ENCODE peak calls at places on chromosomes 16 and 17, in seven cellular contexts. R, F, W, J, U, O and D are unnamed samples.

GRCh38 chr17:73827627-73828241 is 183.5 kb upstream of the SDK2 start:
- DNase-seq in O (no peak), F (peak; percentile 74), R (no peak), J (no peak), W (no peak), U (no peak), D (no peak)

GRCh38 chr16:27222499-27223225 is 19.3 kb downstream of the KDM8 start:
- DNase-seq in J (peak; percentile 35), U (no peak), O (no peak), F (no peak), R (no peak), W (no peak), D (no peak)

GRCh38 chr17:17871913-17872312 is 35.1 kb upstream of the SREBF1 start:
- DNase-seq in F (no peak), U (no peak), W (no peak), J (no peak), O (no peak), R (no peak), D (no peak)

GRCh38 chr17:61955621-61956020 is 27.8 kb upstream of the INTS2 start:
- DNase-seq in F (no peak), O (no peak), J (no peak), W (no peak), U (no peak), R (no peak), D (no peak)

GRCh38 chr16:56640076-56640475 is 1.6 kb downstream of the MT1A start:
- DNase-seq in J (no peak), W (no peak), U (no peak), R (no peak), O (no peak), F (no peak), D (no peak)

GRCh38 chr16:86390335-86390734 is 120.0 kb upstream of the FOXF1 start:
- DNase-seq in J (no peak), U (no peak), R (no peak), F (no peak), O (no peak), W (no peak), D (no peak)

GRCh38 chr16:5502467-5502869 is 404.9 kb upstream of the EEF2KMT start:
- DNase-seq in F (peak; percentile 74), W (no peak), O (peak; percentile 55), J (peak; percentile 6), R (no peak), U (no peak), D (no peak)

GRCh38 chr17:39485555-39485954 is 24.3 kb downstream of the CDK12 start:
- DNase-seq in U (peak; percentile 15), O (no peak), F (no peak), R (peak; percentile 94), J (peak; percentile 98), W (no peak), D (no peak)

GRCh38 chr16:16992986-16993783 is 477.6 kb downstream of the XYLT1 start:
- DNase-seq in J (no peak), W (no peak), O (no peak), U (no peak), R (no peak), F (no peak), D (no peak)

GRCh38 chr16:13429411-13429810 is 490.5 kb upstream of the ERCC4 start:
- DNase-seq in R (no peak), W (no peak), U (no peak), J (peak; percentile 4), O (no peak), F (no peak), D (no peak)

GRCh38 chr17:27106982-27107360 is 186.9 kb upstream of the WSB1 start:
- DNase-seq in R (peak; percentile 21), J (no peak), F (no peak), O (no peak), U (no peak), W (no peak), D (no peak)

GRCh38 chr17:66655861-66656260 is 179.1 kb upstream of the CACNG5 start:
- DNase-seq in F (no peak), U (no peak), R (peak; percentile 96), O (peak; percentile 45), J (peak; percentile 84), W (no peak), D (no peak)

GRCh38 chr16:64679976-64680375 is 441.9 kb downstream of the CDH11 start:
- DNase-seq in O (no peak), J (no peak), R (no peak), F (no peak), W (no peak), U (no peak), D (no peak)

GRCh38 chr17:71724339-71724738 is 396.5 kb upstream of the SOX9 start:
- DNase-seq in U (no peak), F (no peak), R (no peak), O (no peak), W (no peak), J (no peak), D (no peak)

GRCh38 chr16:66485361-66485760 is 58.3 kb downstream of the BEAN1 start:
- DNase-seq in U (no peak), W (no peak), F (no peak), J (no peak), R (no peak), O (no peak), D (no peak)

GRCh38 chr16:76940251-76940650 is 250.7 kb upstream of the MON1B start:
- DNase-seq in J (no peak), U (no peak), F (no peak), W (no peak), R (no peak), O (no peak), D (no peak)

GRCh38 chr16:81097230-81097629 is 1.0 kb upstream of the GCSH start:
- DNase-seq in W (no peak), U (no peak), R (no peak), J (no peak), F (no peak), O (peak; percentile 48), D (no peak)

GRCh38 chr17:59369026-59369724 is 37.7 kb downstream of the YPEL2 start:
- DNase-seq in W (no peak), U (no peak), F (no peak), O (no peak), J (peak; percentile 78), R (no peak), D (no peak)

GRCh38 chr16:58264961-58265479 is 29.8 kb downstream of the PRSS54 start:
- DNase-seq in U (no peak), R (peak; percentile 90), J (peak; percentile 76), O (peak; percentile 79), F (no peak), W (peak; percentile 47), D (no peak)

GRCh38 chr17:72890711-72891110 is 201.8 kb downstream of the SLC39A11 start:
- DNase-seq in F (no peak), U (no peak), O (peak; percentile 44), J (peak; percentile 55), W (no peak), R (no peak), D (no peak)

GRCh38 chr16:66516808-66517585 is 32.9 kb downstream of the TK2 start:
- DNase-seq in U (peak; percentile 94), J (peak; percentile 99), W (peak; percentile 100), O (peak; percentile 98), R (peak; percentile 97), F (peak; percentile 44), D (peak; percentile 99)

GRCh38 chr16:85334718-85335583 is 222.7 kb upstream of the CIBAR2 start:
- DNase-seq in W (peak; percentile 49), J (peak; percentile 60), O (peak; percentile 95), R (no peak), F (peak; percentile 77), U (no peak), D (no peak)

GRCh38 chr16:1068451-1068850 is 4.1 kb upstream of the SSTR5 start:
- DNase-seq in W (no peak), U (no peak), F (no peak), R (no peak), O (no peak), J (no peak), D (no peak)

GRCh38 chr17:8670486-8670885 is 40.0 kb upstream of the MYH10 start:
- DNase-seq in R (no peak), U (no peak), W (no peak), O (no peak), F (no peak), J (peak; percentile 53), D (no peak)

DNA sequence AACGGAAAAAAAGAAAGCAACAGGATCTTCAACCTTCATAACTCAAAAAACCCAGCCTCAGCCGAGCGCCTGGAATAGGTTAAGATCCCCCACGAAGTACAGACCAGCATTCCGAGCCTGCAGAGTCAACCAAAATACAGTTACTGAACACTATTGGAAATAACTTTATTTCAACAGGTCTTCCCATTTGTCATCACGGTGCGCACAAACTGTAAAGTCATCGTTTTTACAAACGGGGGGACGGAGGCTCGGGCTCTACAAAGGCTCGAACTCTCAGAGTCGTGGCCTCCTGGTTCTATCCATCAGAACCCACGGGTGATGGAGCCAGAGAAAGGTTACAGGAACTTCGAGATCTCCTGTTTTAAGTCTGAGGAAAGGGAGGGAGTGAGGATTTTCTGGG is 1.1 kb downstream of the YWHAE start:
- DNase-seq in W (peak; percentile 47), O (peak; percentile 45), J (peak; percentile 44), R (peak; percentile 42), F (no peak), U (no peak), D (peak; percentile 33)
- H4K20me1 ChIP-seq in W (peaks cover 13% of the 10 kb centered on the region), O (peaks cover 37% of the 10 kb centered on the region), J (peaks cover 9% of the 10 kb centered on the region), R (peaks cover 13% of the 10 kb centered on the region), F (no peaks in the 10 kb centered on the region), U (peaks cover 22% of the 10 kb centered on the region), D (peaks cover 45% of the 10 kb centered on the region)

DNA sequence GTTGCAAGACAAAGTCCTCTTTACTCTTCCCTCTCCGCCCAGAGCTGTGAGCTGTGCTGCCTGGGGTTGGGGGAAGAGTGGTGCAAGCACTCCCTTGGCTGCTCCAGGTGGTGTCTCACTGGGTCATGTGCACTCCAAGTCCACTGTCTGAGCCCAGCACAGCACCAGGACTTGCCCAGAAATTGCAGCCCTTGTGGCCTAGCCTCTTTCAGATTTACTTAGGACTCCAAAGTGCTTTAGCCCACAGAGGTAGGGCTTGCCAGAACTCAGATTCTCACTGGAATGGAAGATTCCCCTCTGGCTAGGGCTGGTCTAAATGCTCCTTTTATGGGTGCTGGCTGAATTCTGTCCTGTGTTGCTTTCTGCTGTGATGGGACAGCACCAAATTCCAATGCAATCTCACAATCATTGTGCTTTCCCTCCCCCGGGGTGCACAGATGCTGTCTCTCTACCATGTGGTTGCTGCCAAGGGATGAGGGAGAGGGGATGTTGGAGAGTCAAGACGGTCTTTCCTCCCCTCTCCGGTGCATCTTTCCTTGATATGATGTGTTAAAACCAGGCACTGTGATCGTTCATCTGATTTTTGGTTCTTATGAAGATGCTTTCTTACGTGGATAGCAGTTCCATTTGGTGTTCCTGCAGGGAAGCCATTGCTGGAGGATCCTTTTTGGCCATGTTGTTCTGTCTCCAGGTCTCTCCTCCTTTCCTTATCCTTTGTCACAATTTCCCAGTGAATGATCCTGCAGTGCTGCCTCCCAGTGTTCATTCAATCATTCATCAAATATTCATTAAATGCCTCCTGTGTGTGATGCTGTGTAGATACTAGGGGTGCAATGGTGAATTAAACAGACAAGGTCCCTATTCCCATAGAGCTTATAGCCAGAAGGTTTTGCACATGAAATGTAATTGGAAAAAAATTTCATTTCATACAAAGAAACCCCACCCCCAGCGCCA is 216.3 kb downstream of the SPECC1 start:
- DNase-seq in O (no peak), U (no peak), J (peak; percentile 30), W (no peak), R (no peak), F (no peak), D (no peak)
- TF ChIP-seq CTCF in O (no peak), U (peak; percentile 5), J (peak; percentile 9), W (no peak), R (peak; percentile 35), F (peak; percentile 12), D (no peak)

GRCh38 chr17:77470330-77470786 is 329.6 kb downstream of the SEC14L1 start:
- DNase-seq in O (no peak), U (no peak), W (no peak), R (no peak), J (no peak), F (no peak), D (peak; percentile 0)
- H4K20me1 ChIP-seq in O (peaks cover 21% of the 10 kb centered on the region), U (no peaks in the 10 kb centered on the region), W (no peaks in the 10 kb centered on the region), R (peaks cover 4% of the 10 kb centered on the region), J (peaks cover 9% of the 10 kb centered on the region), F (no peaks in the 10 kb centered on the region), D (no peaks in the 10 kb centered on the region)

GRCh38 chr16:12084436-12084835 is 107.9 kb downstream of the SNX29 start:
- DNase-seq in R (no peak), W (no peak), J (no peak), U (no peak), F (no peak), O (no peak), D (no peak)
- TF ChIP-seq CTCF in R (no peak), W (no peak), J (no peak), U (no peak), F (no peak), O (no peak), D (no peak)